ENCODE peak calls at places on chromosome 14, in four cellular contexts. D is A549, W is ovary, Q is spleen. H is an unnamed sample.

GRCh38 chr14:86787782-86788181 is 1205.2 kb downstream of the GALC start:
- DNase-seq in Q (no peak), D (no peak), W (no peak), H (no peak)

GRCh38 chr14:91078095-91078737 is 17.8 kb upstream of the RPS6KA5 start:
- DNase-seq in W (no peak), D (no peak), Q (no peak), H (no peak)

GRCh38 chr14:64478634-64479250 is 13.4 kb downstream of the AKAP5 start:
- DNase-seq in W (no peak), Q (no peak), D (no peak), H (no peak)

GRCh38 chr14:52835122-52835903 is 43.9 kb upstream of the GNPNAT1 start:
- DNase-seq in D (peak; percentile 87), Q (no peak), W (no peak), H (no peak)

GRCh38 chr14:50342211-50343080 is 30.3 kb downstream of the DMAC2L start:
- DNase-seq in W (peak; percentile 70), D (peak; percentile 57), Q (peak; percentile 87), H (peak; percentile 60)

GRCh38 chr14:72924332-72924731 is 1.9 kb upstream of the DCAF4 start:
- DNase-seq in Q (no peak), D (peak; percentile 35), W (peak; percentile 53), H (peak; percentile 41)

GRCh38 chr14:74636424-74637183 is 24.6 kb upstream of the LTBP2 start:
- DNase-seq in W (no peak), Q (peak; percentile 58), D (no peak), H (no peak)

GRCh38 chr14:52455291-52456088 is 96.8 kb downstream of the TXNDC16 start:
- DNase-seq in D (no peak), W (no peak), Q (no peak), H (no peak)

GRCh38 chr14:20609215-20610001 is 18.2 kb upstream of the RNASE12 start:
- DNase-seq in D (peak; percentile 92), W (peak; percentile 53), Q (peak; percentile 88), H (peak; percentile 72)

GRCh38 chr14:58287607-58288042 is 10.7 kb upstream of the ARID4A start:
- DNase-seq in D (no peak), Q (no peak), W (no peak), H (no peak)

GRCh38 chr14:76686646-76687045 is 74.6 kb upstream of the VASH1 start:
- DNase-seq in W (no peak), D (no peak), Q (no peak), H (no peak)

GRCh38 chr14:29166507-29166906 is 399.9 kb downstream of the FOXG1 start:
- DNase-seq in D (no peak), W (no peak), Q (no peak), H (no peak)

GRCh38 chr14:68307769-68308168 is 485.1 kb downstream of the ZFP36L1 start:
- DNase-seq in W (no peak), D (no peak), Q (no peak), H (no peak)

GRCh38 chr14:66827182-66827581 is 319.2 kb downstream of the GPHN start:
- DNase-seq in Q (no peak), W (no peak), D (no peak), H (no peak)

GRCh38 chr14:28102814-28103213 is 663.8 kb upstream of the FOXG1 start:
- DNase-seq in D (no peak), Q (no peak), W (no peak), H (no peak)

GRCh38 chr14:76876076-76876475 is 49.9 kb downstream of the LRRC74A start:
- DNase-seq in Q (no peak), D (peak; percentile 80), W (peak; percentile 60), H (peak; percentile 48)

GRCh38 chr14:59123975-59124374 is 64.5 kb upstream of the DAAM1 start:
- DNase-seq in W (no peak), Q (no peak), D (peak; percentile 21), H (no peak)

GRCh38 chr14:56799327-56799645 is 11.0 kb downstream of the OTX2 start:
- DNase-seq in D (no peak), W (no peak), Q (no peak), H (no peak)

GRCh38 chr14:52031781-52032180 is 37.1 kb downstream of the NID2 start:
- DNase-seq in Q (no peak), D (no peak), W (no peak), H (peak; percentile 71)

GRCh38 chr14:83491091-83491490 is 1957.4 kb upstream of the SEL1L start:
- DNase-seq in Q (no peak), W (no peak), D (no peak), H (no peak)

GRCh38 chr14:61950340-61950739 is 188.1 kb downstream of the SNAPC1 start:
- DNase-seq in W (no peak), Q (no peak), D (no peak), H (no peak)

GRCh38 chr14:56945291-56945690 is 135.0 kb upstream of the OTX2 start:
- DNase-seq in Q (no peak), D (no peak), W (no peak), H (no peak)

GRCh38 chr14:30708157-30708556 is 86.0 kb downstream of the SCFD1 start:
- DNase-seq in Q (no peak), D (peak; percentile 15), W (no peak), H (no peak)

GRCh38 chr14:75711796-75712211 is 50.8 kb downstream of the TTLL5 start:
- DNase-seq in W (no peak), D (peak; percentile 68), Q (no peak), H (peak; percentile 54)

GRCh38 chr14:67166450-67166853 is 22.8 kb upstream of the GARIN2 start:
- DNase-seq in Q (no peak), D (peak; percentile 64), W (peak; percentile 40), H (no peak)

GRCh38 chr14:74476107-74476506 is 17.0 kb downstream of the NPC2 start:
- DNase-seq in W (no peak), Q (no peak), D (no peak), H (no peak)

GRCh38 chr14:60642270-60642789 is 6.9 kb downstream of the SIX1 start:
- DNase-seq in Q (no peak), W (no peak), D (no peak), H (no peak)

GRCh38 chr14:60641722-60642269 is 7.5 kb downstream of the SIX1 start:
- DNase-seq in D (no peak), W (no peak), Q (no peak), H (no peak)

GRCh38 chr14:60643443-60644402 is 5.6 kb downstream of the SIX1 start:
- DNase-seq in Q (no peak), D (no peak), W (no peak), H (no peak)

GRCh38 chr14:60640859-60641721 is 8.2 kb downstream of the SIX1 start:
- DNase-seq in W (no peak), Q (no peak), D (no peak), H (no peak)

DNA sequence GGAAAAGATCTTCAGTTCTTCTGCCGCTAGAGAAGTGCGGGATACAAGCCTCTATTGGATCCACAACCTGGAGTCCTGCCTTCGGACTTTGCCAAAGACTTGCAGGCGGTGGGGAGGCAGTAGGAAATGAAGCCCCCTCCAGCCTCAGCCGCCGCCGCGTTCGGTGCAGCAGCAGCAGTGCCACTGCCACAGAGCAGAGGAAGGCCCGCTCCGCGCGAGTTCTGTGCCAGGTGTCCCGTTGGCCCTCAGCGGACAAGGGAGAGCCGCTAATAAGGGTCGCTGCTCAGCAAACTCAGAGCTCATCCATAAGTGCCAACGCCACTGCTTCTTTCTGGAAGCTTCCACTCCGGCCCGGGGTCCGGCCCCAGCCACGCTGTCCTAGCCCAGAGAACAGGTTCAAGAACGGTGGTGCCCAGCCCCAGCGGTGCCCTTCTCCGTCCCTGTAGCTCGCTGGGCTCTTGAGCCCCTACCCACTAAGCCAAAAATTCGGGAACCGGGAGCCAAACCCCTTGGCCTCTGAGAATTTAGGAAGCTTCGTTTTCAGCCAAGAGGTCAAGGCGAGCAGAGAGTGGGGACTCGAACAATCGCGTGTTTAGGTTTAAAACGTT is 6.4 kb downstream of the SIX1 start:
- DNase-seq in Q (no peak), D (no peak), W (no peak), H (no peak)
- H3K4me3 ChIP-seq in Q (no peak overlapping the region), D (no peak overlapping the region), W (no peak overlapping the region), H (no peak overlapping the region)

GRCh38 chr14:54675236-54676125 is 108.6 kb downstream of the SAMD4A start:
- DNase-seq in W (no peak), D (no peak), Q (no peak), H (no peak)

GRCh38 chr14:54673193-54674121 is 106.5 kb downstream of the SAMD4A start:
- DNase-seq in W (no peak), Q (no peak), D (no peak), H (no peak)

GRCh38 chr14:54674342-54674741 is 107.4 kb downstream of the SAMD4A start:
- DNase-seq in Q (no peak), W (no peak), D (no peak), H (no peak)

GRCh38 chr14:54680636-54681035 is 113.7 kb downstream of the SAMD4A start:
- DNase-seq in W (no peak), Q (no peak), D (no peak), H (no peak)

DNA sequence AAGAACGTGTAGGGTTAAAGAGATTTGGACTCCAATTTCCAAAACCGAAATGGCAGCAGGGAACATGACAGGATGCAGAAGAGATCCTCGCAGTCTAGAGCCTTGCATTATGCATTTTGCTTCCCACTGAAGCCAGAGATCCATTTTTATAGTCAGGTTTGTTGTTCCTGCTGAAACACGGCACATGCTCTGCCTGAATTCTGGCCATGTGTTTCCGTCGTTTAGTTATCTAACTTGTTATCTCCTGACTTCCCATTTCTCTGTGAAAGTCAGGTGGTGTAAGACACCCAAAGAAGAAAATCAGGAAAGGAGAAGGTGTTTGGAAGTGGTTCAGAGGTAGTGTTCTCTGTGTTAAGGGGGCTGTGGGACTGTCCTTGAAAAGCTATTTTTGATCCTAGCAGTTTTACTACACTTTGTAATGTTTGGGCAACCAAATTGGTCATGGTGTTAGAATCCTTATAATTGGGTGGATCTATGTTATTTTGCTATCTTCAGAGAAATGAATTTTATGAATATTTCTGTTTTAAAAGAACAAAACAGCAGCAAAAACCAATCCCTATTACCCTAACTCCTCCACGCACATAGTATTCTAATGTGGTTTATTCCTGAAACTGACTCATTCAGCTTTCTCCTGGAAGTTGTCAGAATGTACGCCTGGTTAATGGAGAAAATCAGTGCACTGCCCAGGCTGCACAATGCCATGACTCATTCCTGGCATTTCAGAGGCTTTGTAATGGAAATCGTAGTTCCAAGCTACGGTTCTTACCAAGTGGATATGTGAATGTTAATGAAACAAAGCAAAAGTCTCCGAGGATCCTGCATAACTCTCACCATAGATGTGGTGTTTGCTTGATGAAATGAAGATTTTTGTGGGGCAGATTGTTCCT is 110.1 kb downstream of the SAMD4A start:
- DNase-seq in Q (no peak), W (peak; percentile 43), D (peak; percentile 64), H (peak; percentile 57)
- H3K4me3 ChIP-seq in Q (no peak overlapping the region), W (no peak overlapping the region), D (peak overlapping the region; percentile 6), H (no peak overlapping the region)

DNA sequence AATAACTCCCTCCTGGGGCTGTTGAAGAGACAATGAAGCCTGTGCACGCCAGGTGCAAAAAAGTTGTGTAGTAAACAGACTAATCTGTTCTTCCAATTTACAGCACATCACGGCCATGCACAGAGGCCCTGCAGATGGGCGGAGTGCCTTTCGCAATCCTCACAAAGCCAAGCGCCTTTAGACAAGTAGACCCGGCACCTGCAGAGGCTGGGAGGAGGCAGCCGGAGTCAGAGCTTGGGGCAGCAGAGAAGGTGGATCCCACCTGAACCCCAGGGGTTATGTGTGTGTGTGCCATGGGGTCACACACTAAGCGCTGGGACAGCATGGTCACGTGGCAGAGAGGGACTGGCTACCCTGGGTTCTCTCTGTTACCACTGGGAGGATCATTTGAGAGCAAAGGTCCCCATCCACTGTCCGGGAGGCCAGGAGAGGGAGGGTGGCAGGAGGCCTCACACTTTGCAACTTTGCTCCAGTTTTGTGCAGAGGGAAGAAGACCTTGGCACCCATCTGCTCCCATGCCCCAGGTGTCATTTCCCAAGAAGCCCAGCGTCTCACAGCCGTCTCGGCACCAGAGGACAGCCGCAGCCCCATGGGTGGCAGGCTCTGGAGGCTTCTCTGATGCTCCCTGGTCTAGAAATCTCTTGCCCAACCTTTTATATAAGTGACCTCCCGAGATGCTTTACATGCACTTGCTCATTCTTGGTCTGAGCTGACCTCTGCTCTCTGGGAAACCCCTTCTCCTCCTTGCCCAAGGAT is 80.0 kb upstream of the DICER1 start:
- DNase-seq in Q (peak; percentile 56), D (no peak), W (no peak), H (no peak)
- H3K4me3 ChIP-seq in Q (no peak overlapping the region), D (no peak overlapping the region), W (no peak overlapping the region), H (no peak overlapping the region)

GRCh38 chr14:88533203-88533602 is 21.6 kb downstream of the PTPN21 start:
- DNase-seq in Q (no peak), D (no peak), W (no peak), H (no peak)
- H3K4me3 ChIP-seq in Q (no peak overlapping the region), D (no peak overlapping the region), W (no peak overlapping the region), H (no peak overlapping the region)

H was measured in heart right ventricle.